ENCODE peak calls at places on chromosomes 2 and 18, in nine cellular contexts. I is G401; G is AG08396; M is activated T-cell treated with anti-CD3 and anti-CD28 coated beads, Interleukin-2, amount 50 U/mL, for 72 hours; T is adipocyte; F is Daoy; Y is astrocyte of the cerebellum; U is IMR-90; O is brain microvascular endothelial cell. S is an unnamed sample.

GRCh38 chr2:217593732-217594131 is 409.1 kb downstream of the TNS1 start:
- DNase-seq in I (no peak), G (no peak), M (no peak), T (no peak), F (no peak), Y (no peak), U (no peak), O (no peak), S (no peak)

GRCh38 chr2:138081225-138082073 is 117.2 kb downstream of the HNMT start:
- DNase-seq in I (no peak), G (no peak), M (no peak), T (no peak), F (no peak), Y (no peak), U (no peak), O (no peak), S (no peak)

GRCh38 chr2:23548143-23548769 is 163.3 kb downstream of the KLHL29 start:
- DNase-seq in I (no peak), G (no peak), M (no peak), T (no peak), F (no peak), Y (no peak), U (no peak), O (no peak), S (no peak)

GRCh38 chr18:76981388-76981968 is 151.1 kb downstream of the MBP start:
- DNase-seq in I (no peak), G (no peak), M (no peak), T (no peak), F (no peak), Y (no peak), U (peak), O (no peak), S (no peak)

GRCh38 chr2:211745295-211746097 is 793.1 kb downstream of the ERBB4 start:
- DNase-seq in I (peak), G (peak), M (peak), T (peak), F (peak), Y (peak), U (peak), O (peak), S (peak)

GRCh38 chr2:58055027-58055786 is 8.6 kb downstream of the VRK2 start:
- DNase-seq in I (no peak), G (no peak), M (no peak), T (no peak), F (no peak), Y (no peak), U (no peak), O (no peak), S (no peak)

GRCh38 chr18:62937065-62937464 is 221.7 kb downstream of the PHLPP1 start:
- DNase-seq in I (no peak), G (no peak), M (no peak), T (peak), F (no peak), Y (no peak), U (peak), O (peak), S (no peak)

GRCh38 chr18:36692909-36693308 is 135.9 kb downstream of the TPGS2 start:
- DNase-seq in I (no peak), G (peak), M (no peak), T (peak), F (no peak), Y (no peak), U (peak), O (no peak), S (no peak)

GRCh38 chr2:23326322-23326721 is 58.7 kb upstream of the KLHL29 start:
- DNase-seq in I (no peak), G (no peak), M (no peak), T (no peak), F (no peak), Y (no peak), U (no peak), O (no peak), S (no peak)